ENCODE peak calls at places on chromosomes 1 and 21, in eight cellular contexts. Q is progenitor cell of endocrine pancreas; T is epithelial cell of proximal tubule; P is renal cortical epithelial cell; Y is activated CD4-positive, CD25-positive, alpha-beta regulatory T cell treated with anti-CD3 and anti-CD28 coated beads, Interleukin-2, amount 50 U/mL, for 72 hours; V is neural crest cell; K is GM19239; J is body of pancreas. C is an unnamed sample.

GRCh38 chr1:247740721-247741120 is 2.3 kb downstream of the OR14K1 start:
- DNase-seq in Q (no peak), T (no peak), P (no peak), Y (no peak), V (no peak), K (no peak), J (no peak), C (no peak)

GRCh38 chr1:50333595-50333974 is 89.7 kb downstream of the DMRTA2 start:
- DNase-seq in Q (peak), T (no peak), P (no peak), Y (peak), V (peak), K (peak), J (peak), C (peak)

GRCh38 chr1:39960461-39960958 is 5.6 kb downstream of the MFSD2A start:
- DNase-seq in Q (no peak), T (no peak), P (no peak), Y (no peak), V (no peak), K (peak), J (peak), C (peak)

GRCh38 chr1:182003953-182004586 is 57.4 kb downstream of the ZNF648 start:
- DNase-seq in Q (no peak), T (no peak), P (peak), Y (no peak), V (no peak), K (no peak), J (no peak), C (no peak)

GRCh38 chr1:78722521-78722920 is 72.9 kb downstream of the IFI44 start:
- DNase-seq in Q (no peak), T (no peak), P (no peak), Y (no peak), V (no peak), K (no peak), J (no peak), C (no peak)

GRCh38 chr21:31444061-31444460 is 100.0 kb upstream of the TIAM1 start:
- DNase-seq in Q (no peak), T (no peak), P (no peak), Y (no peak), V (no peak), K (no peak), J (no peak), C (no peak)

GRCh38 chr1:48679868-48680267 is 96.8 kb downstream of the BEND5 start:
- DNase-seq in Q (no peak), T (no peak), P (no peak), Y (no peak), V (no peak), K (no peak), J (no peak), C (no peak)

GRCh38 chr1:107076846-107077245 is 20.4 kb downstream of the PRMT6 start:
- DNase-seq in Q (no peak), T (peak), P (peak), Y (no peak), V (no peak), K (no peak), J (no peak), C (no peak)

GRCh38 chr1:243335297-243335696 is 79.5 kb downstream of the SDCCAG8 start:
- DNase-seq in Q (no peak), T (no peak), P (no peak), Y (no peak), V (no peak), K (no peak), J (no peak), C (no peak)

GRCh38 chr1:184624051-184624450 is 130.6 kb downstream of the EDEM3 start:
- DNase-seq in Q (no peak), T (no peak), P (no peak), Y (no peak), V (no peak), K (no peak), J (no peak), C (no peak)

GRCh38 chr1:53326598-53327182 is 1.2 kb downstream of the LRP8 start:
- DNase-seq in Q (no peak), T (no peak), P (no peak), Y (peak), V (no peak), K (peak), J (peak), C (peak)

GRCh38 chr1:234342749-234343148 is 30.5 kb upstream of the COA6 start:
- DNase-seq in Q (no peak), T (no peak), P (no peak), Y (no peak), V (no peak), K (no peak), J (no peak), C (no peak)

GRCh38 chr1:63917571-63918394 is 144.0 kb downstream of the ROR1 start:
- DNase-seq in Q (no peak), T (no peak), P (no peak), Y (no peak), V (no peak), K (no peak), J (no peak), C (peak)

GRCh38 chr1:147156643-147157042 is 15.6 kb downstream of the PRKAB2 start:
- DNase-seq in Q (no peak), T (no peak), P (no peak), Y (no peak), V (no peak), K (no peak), J (no peak), C (no peak)

GRCh38 chr1:9235123-9235513 is 544 bp downstream of the H6PD start:
- DNase-seq in Q (peak), T (no peak), P (peak), Y (no peak), V (peak), K (peak), J (peak), C (no peak)

GRCh38 chr21:42019101-42019605 is 9.0 kb upstream of the ZBTB21 start:
- DNase-seq in Q (no peak), T (no peak), P (no peak), Y (no peak), V (no peak), K (no peak), J (peak), C (no peak)

GRCh38 chr1:3075666-3076387 is 6.8 kb downstream of the PRDM16 start:
- DNase-seq in Q (no peak), T (no peak), P (no peak), Y (no peak), V (no peak), K (no peak), J (no peak), C (no peak)

GRCh38 chr1:243496173-243496553 is 240.3 kb downstream of the SDCCAG8 start:
- DNase-seq in Q (no peak), T (no peak), P (no peak), Y (no peak), V (no peak), K (no peak), J (no peak), C (no peak)

GRCh38 chr1:101137144-101138126 is 99.4 kb upstream of the S1PR1 start:
- DNase-seq in Q (no peak), T (peak), P (peak), Y (no peak), V (no peak), K (no peak), J (no peak), C (no peak)

GRCh38 chr1:178109348-178110143 is 15.6 kb downstream of the RASAL2 start:
- DNase-seq in Q (no peak), T (no peak), P (no peak), Y (no peak), V (no peak), K (no peak), J (no peak), C (no peak)

GRCh38 chr1:22749919-22750670 is 39.5 kb downstream of the EPHB2 start:
- DNase-seq in Q (no peak), T (peak), P (peak), Y (no peak), V (no peak), K (no peak), J (peak), C (no peak)

GRCh38 chr1:241507189-241507820 is 12.2 kb downstream of the FH start:
- DNase-seq in Q (no peak), T (no peak), P (no peak), Y (no peak), V (no peak), K (no peak), J (no peak), C (no peak)

GRCh38 chr1:174049514-174049913 is 27.4 kb upstream of the RC3H1 start:
- DNase-seq in Q (no peak), T (no peak), P (no peak), Y (no peak), V (no peak), K (no peak), J (no peak), C (no peak)

GRCh38 chr1:104182251-104182650 is 432.6 kb downstream of the AMY1C start:
- DNase-seq in Q (no peak), T (no peak), P (no peak), Y (no peak), V (no peak), K (no peak), J (no peak), C (no peak)

GRCh38 chr1:200302192-200302892 is 107.5 kb downstream of the ZNF281 start:
- DNase-seq in Q (peak), T (no peak), P (no peak), Y (peak), V (no peak), K (peak), J (peak), C (peak)

GRCh38 chr1:223702735-223703667 is 9.3 kb upstream of the CAPN2 start:
- DNase-seq in Q (no peak), T (no peak), P (peak), Y (no peak), V (no peak), K (no peak), J (no peak), C (no peak)